ENCODE peak calls at places on chromosomes 1 and 21, in eight cellular contexts. V is IMR-90, P is MM.1S, U is endodermal cell, O is aorta, X is ovary, B is GM23338, W is tibial artery. N is an unnamed sample. For H3K4me1, the result is how much of the 10 kb centered on the place peaks cover.

GRCh38 chr21:44623575-44623974 is 3.3 kb upstream of the KRTAP10-9 start:
- DNase-seq in W (no peak), B (no peak), U (no peak), P (no peak), O (no peak), X (no peak), V (no peak), N (no peak)

GRCh38 chr1:67880056-67880601 is 46.9 kb upstream of the GNG12 start:
- DNase-seq in X (no peak), B (no peak), P (no peak), V (peak), U (no peak), O (no peak), W (no peak), N (peak)

GRCh38 chr1:113931456-113931855 is 2.3 kb downstream of the HIPK1 start:
- DNase-seq in O (no peak), P (peak), U (no peak), B (no peak), W (no peak), X (no peak), V (peak), N (peak)

GRCh38 chr1:62841587-62842169 is 57.7 kb downstream of the ATG4C start:
- DNase-seq in O (no peak), U (no peak), V (peak), X (no peak), W (no peak), P (peak), B (peak), N (peak)

GRCh38 chr1:67570473-67571143 is 114.4 kb upstream of the GADD45A start:
- DNase-seq in V (peak), P (no peak), W (no peak), O (no peak), B (no peak), U (no peak), X (no peak), N (peak)

GRCh38 chr1:40167317-40167716 is 6.1 kb downstream of the RLF start:
- DNase-seq in W (no peak), X (no peak), B (no peak), U (no peak), O (no peak), P (no peak), V (no peak), N (no peak)

GRCh38 chr1:108590947-108591346 is 31.0 kb downstream of the EEIG2 start:
- DNase-seq in V (peak), B (peak), X (no peak), W (no peak), P (no peak), O (no peak), U (no peak), N (peak)

GRCh38 chr21:29232601-29233541 is 65.9 kb upstream of the BACH1 start:
- DNase-seq in W (no peak), P (no peak), O (no peak), V (peak), X (no peak), B (no peak), U (no peak), N (peak)

GRCh38 chr21:33064623-33064996 is 5.3 kb upstream of the OLIG1 start:
- DNase-seq in X (no peak), B (peak), V (no peak), W (no peak), P (no peak), U (no peak), O (no peak), N (no peak)

GRCh38 chr1:58779837-58780585 is 3.8 kb downstream of the JUN start:
- DNase-seq in U (peak), O (no peak), V (peak), P (no peak), B (peak), X (peak), W (no peak), N (peak)

GRCh38 chr1:9294910-9295636 is 2.4 kb downstream of the SPSB1 start:
- DNase-seq in U (no peak), X (no peak), V (peak), B (no peak), O (peak), W (no peak), P (peak), N (peak)

GRCh38 chr1:198627436-198628063 is 11.3 kb upstream of the PTPRC start:
- DNase-seq in U (no peak), X (no peak), O (no peak), P (peak), B (no peak), V (no peak), W (no peak), N (no peak)

GRCh38 chr1:61391730-61392129 is 309.4 kb downstream of the NFIA start:
- DNase-seq in V (no peak), U (no peak), X (no peak), W (no peak), P (no peak), B (no peak), O (no peak), N (no peak)

GRCh38 chr1:245512980-245513578 is 358.3 kb downstream of the KIF26B start:
- DNase-seq in P (peak), B (peak), U (peak), V (no peak), O (no peak), X (peak), W (no peak), N (peak)

GRCh38 chr21:40846566-40847411 is at the start of gene DSCAM:
- DNase-seq in X (no peak), P (no peak), W (no peak), U (peak), V (no peak), B (peak), O (no peak), N (peak)

GRCh38 chr21:36753556-36753955 is 54.6 kb downstream of the SIM2 start:
- DNase-seq in P (no peak), V (peak), U (no peak), B (no peak), O (no peak), W (no peak), X (no peak), N (peak)

GRCh38 chr1:200732438-200732837 is 6.3 kb upstream of the CAMSAP2 start:
- DNase-seq in B (peak), P (no peak), W (no peak), V (no peak), U (peak), X (no peak), O (no peak), N (no peak)

GRCh38 chr1:20233866-20234265 is 47.5 kb upstream of the PLA2G2C start:
- DNase-seq in X (no peak), B (no peak), O (no peak), P (no peak), W (no peak), V (no peak), U (no peak), N (no peak)

GRCh38 chr1:230459463-230459862 is 33.3 kb upstream of the PGBD5 start:
- DNase-seq in W (no peak), X (no peak), B (no peak), O (no peak), U (no peak), P (no peak), V (peak), N (peak)

GRCh38 chr1:221692643-221693042 is 49.2 kb downstream of the DUSP10 start:
- DNase-seq in B (no peak), U (no peak), O (no peak), P (no peak), W (no peak), X (no peak), V (no peak), N (no peak)

GRCh38 chr1:169245706-169246105 is 121.9 kb downstream of the NME7 start:
- DNase-seq in W (no peak), O (no peak), P (no peak), V (no peak), X (no peak), U (no peak), B (no peak), N (no peak)

GRCh38 chr1:93749894-93750301 is 68.3 kb upstream of the BCAR3 start:
- DNase-seq in P (peak), W (no peak), B (peak), X (no peak), V (no peak), O (no peak), U (peak), N (no peak)

GRCh38 chr21:41066086-41066938 is 101.6 kb upstream of the BACE2 start:
- DNase-seq in V (no peak), W (no peak), O (no peak), X (no peak), B (no peak), P (no peak), U (no peak), N (no peak)

GRCh38 chr1:2979191-2980072 is 41.8 kb upstream of the ACTRT2 start:
- DNase-seq in P (no peak), W (peak), B (no peak), X (no peak), V (no peak), O (peak), U (peak), N (no peak)

GRCh38 chr1:18865176-18865575 is 5.7 kb upstream of the TAS1R2 start:
- DNase-seq in P (no peak), U (no peak), O (peak), W (no peak), V (no peak), X (no peak), B (no peak), N (no peak)

GRCh38 chr1:30681782-30682181 is 41.6 kb downstream of the MATN1 start:
- DNase-seq in W (peak), O (peak), B (no peak), V (no peak), X (no peak), P (no peak), U (peak), N (no peak)

GRCh38 chr1:226875641-226876295 is 5.4 kb downstream of the PSEN2 start:
- DNase-seq in V (peak), U (peak), P (no peak), X (no peak), W (peak), O (no peak), B (peak), N (no peak)

GRCh38 chr1:223887724-223888428 is 42.1 kb upstream of the TP53BP2 start:
- DNase-seq in U (no peak), W (peak), X (no peak), B (no peak), O (peak), P (no peak), V (peak), N (peak)

GRCh38 chr1:210236386-210236839 is 3.8 kb downstream of the SERTAD4 start:
- DNase-seq in X (no peak), V (peak), O (no peak), W (no peak), U (no peak), B (no peak), P (no peak), N (peak)

GRCh38 chr1:182340233-182341058 is 51.1 kb downstream of the GLUL start:
- DNase-seq in W (no peak), O (no peak), V (no peak), U (no peak), B (no peak), X (no peak), P (no peak), N (peak)

GRCh38 chr1:113761937-113762336 is 2.7 kb upstream of the PHTF1 start:
- DNase-seq in B (no peak), P (no peak), U (no peak), O (no peak), W (no peak), V (no peak), X (no peak), N (no peak)

GRCh38 chr1:44296067-44296466 is 59.0 kb downstream of the ERI3 start:
- DNase-seq in B (no peak), O (no peak), P (no peak), U (no peak), X (no peak), V (no peak), W (no peak), N (no peak)

DNA sequence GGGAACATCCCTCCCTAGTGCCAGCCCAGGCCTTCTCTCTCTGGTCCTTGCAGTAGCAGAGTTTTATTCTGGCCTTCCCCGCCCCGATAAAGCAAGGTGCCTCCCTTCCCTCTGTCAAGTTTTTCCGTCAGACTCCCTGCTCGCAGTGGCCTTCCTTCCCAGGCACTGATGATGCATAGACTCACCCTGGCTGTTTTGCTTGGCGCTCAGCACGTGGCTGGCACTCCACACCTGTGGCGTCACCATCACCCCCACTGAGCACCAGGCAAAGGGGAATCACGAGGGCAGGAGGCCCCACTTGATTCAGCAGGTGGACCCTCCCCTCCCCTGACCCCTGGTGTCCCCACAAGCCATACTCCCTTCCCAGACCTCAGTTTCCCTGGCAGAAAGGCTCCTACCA is 7.4 kb downstream of the SLC26A9 start:
- DNase-seq in O (no peak), X (no peak), B (no peak), W (no peak), V (no peak), P (no peak), U (no peak), N (no peak)
- H3K4me1 ChIP-seq in O (under half), X (under half), B (under half), W (under half), V (under half), P (under half), U (under half), N (under half)

DNA sequence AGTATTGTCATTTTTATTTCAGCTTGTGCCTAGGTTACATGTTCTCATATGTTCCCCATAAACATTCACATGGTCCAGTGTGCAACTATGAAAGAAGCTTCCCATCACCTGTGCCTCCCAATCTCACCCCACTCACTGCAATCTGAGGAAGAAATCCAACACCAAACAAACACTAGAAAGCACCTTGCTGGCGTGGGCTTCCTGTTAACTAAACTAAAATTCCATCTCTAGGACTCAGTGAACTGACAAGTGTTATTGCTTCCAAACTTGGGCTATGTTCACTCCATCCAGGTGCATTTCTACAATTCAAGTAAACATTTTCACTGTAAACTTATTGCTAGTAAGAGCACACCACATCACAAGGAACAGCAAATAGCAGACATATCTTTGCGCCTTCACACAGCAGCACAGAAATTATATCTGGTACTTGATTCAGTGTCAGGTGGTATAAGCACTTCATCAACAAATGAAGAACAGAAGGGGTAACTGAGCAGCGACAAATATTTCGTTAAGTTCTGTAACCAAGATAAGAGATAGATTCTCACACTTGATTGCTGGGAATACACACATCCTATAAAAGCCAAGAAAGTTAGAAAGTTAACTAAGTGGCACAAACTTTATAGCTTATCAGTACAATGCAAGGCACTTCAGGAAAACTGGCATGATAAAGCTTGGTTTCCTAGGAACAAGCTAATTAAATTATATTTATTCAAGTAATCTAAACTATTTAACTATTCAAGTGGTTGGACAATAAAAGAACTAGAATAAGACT is 8.9 kb upstream of the KCNJ15 start:
- DNase-seq in P (no peak), W (no peak), B (no peak), U (no peak), V (no peak), O (no peak), X (no peak), N (no peak)
- H3K4me3 ChIP-seq in P (no peak), W (no peak), B (no peak), U (no peak), V (no peak), O (no peak), X (no peak), N (no peak)

GRCh38 chr1:21299780-21300395 is 9.6 kb upstream of the ECE1 start:
- DNase-seq in O (no peak), W (no peak), U (no peak), X (no peak), P (no peak), B (no peak), V (no peak), N (no peak)

GRCh38 chr1:21297975-21298374 is 7.7 kb upstream of the ECE1 start:
- DNase-seq in W (peak), O (no peak), U (no peak), X (no peak), B (no peak), P (no peak), V (no peak), N (no peak)

GRCh38 chr1:21300774-21301173 is 10.5 kb upstream of the ECE1 start:
- DNase-seq in X (no peak), U (no peak), O (no peak), V (no peak), P (no peak), B (no peak), W (no peak), N (no peak)

GRCh38 chr1:21296509-21297354 is 6.5 kb upstream of the ECE1 start:
- DNase-seq in X (no peak), P (no peak), B (no peak), O (no peak), U (no peak), V (no peak), W (peak), N (no peak)

GRCh38 chr1:21299007-21299406 is 8.7 kb upstream of the ECE1 start:
- DNase-seq in U (no peak), O (no peak), P (no peak), W (no peak), V (no peak), B (no peak), X (no peak), N (no peak)
- H3K4me1 ChIP-seq in U (under half), O (under half), P (under half), W (half or more), V (under half), B (under half), X (under half), N (under half)

GRCh38 chr1:145962157-145963102 is 1.9 kb downstream of the ANKRD34A start:
- DNase-seq in W (peak), B (peak), O (peak), X (peak), V (no peak), P (no peak), U (peak), N (peak)

GRCh38 chr1:145961425-145962156 is 2.8 kb downstream of the ANKRD34A start:
- DNase-seq in B (peak), O (peak), W (peak), V (no peak), X (peak), P (no peak), U (peak), N (peak)

GRCh38 chr1:145965119-145965744 is 742 bp downstream of the POLR3GL start:
- DNase-seq in P (no peak), X (no peak), W (no peak), U (no peak), O (no peak), V (no peak), B (no peak), N (no peak)

GRCh38 chr1:145964328-145965118 is at the start of the genes ANKRD34A and POLR3GL:
- DNase-seq in P (peak), W (peak), X (peak), B (peak), O (peak), V (peak), U (peak), N (peak)

GRCh38 chr1:145963218-145964019 is 956 bp downstream of the ANKRD34A start:
- DNase-seq in P (no peak), U (no peak), X (no peak), O (no peak), V (peak), W (no peak), B (no peak), N (peak)
- H3K4me3 ChIP-seq in P (peak), U (peak), X (peak), O (no peak), V (peak), W (peak), B (peak), N (peak)

DNA sequence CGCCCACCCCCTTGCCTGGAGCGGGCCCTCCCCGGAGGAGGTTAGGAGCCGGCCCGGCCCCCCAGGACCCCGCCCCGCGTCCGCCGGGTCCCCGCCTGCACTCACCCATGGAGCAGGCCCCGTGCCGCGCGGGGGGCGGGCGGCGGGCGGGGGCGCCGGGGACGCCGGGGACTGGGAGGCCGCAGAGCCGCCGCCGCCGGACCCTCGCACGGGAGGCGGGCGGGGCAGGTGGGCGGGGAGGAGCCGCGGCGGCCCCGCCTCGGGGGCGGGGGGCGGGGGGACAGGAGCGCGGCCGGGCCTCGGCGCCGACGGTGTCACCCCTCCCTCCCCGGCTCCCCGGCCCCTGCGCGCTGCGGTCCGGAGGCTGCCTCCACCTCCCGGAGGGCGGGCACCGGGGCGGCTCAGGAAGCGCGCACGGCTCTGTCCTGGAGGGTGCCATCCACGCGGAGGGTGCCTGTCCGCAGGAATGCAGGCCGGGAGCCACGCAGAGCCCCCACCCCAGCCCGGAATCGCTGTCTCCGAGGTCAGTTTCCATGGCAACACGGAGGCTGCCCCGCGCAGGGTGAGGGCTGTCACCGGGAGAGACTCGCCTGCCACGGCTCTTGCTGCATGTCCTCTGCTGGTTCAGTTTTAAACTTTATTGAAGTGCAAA is 5.9 kb upstream of the PLEKHG5 start:
- DNase-seq in O (no peak), V (no peak), B (peak), U (peak), W (no peak), P (peak), X (peak), N (peak)
- H3K4me1 ChIP-seq in O (under half), V (under half), B (under half), U (under half), W (half or more), P (under half), X (under half), N (under half)

N was measured in adipocyte.